ENCODE peak calls at places on chromosomes 1 and 21, in five cellular contexts. V, C, K, R and Y are unnamed samples.

GRCh38 chr1:7409278-7409677 is 361.8 kb upstream of the VAMP3 start:
- DNase-seq in K (no peak), V (no peak), R (no peak), C (peak), Y (no peak)

GRCh38 chr1:198492872-198493271 is 47.6 kb downstream of the ATP6V1G3 start:
- DNase-seq in R (no peak), V (peak), K (peak), C (no peak), Y (peak)

GRCh38 chr1:13699936-13700520 is at the start of gene PRDM2:
- DNase-seq in C (peak), V (no peak), K (no peak), R (peak), Y (no peak)

GRCh38 chr1:7389201-7389785 is 381.8 kb upstream of the VAMP3 start:
- DNase-seq in V (no peak), R (no peak), K (no peak), C (peak), Y (no peak)

GRCh38 chr1:243718022-243718421 is 132.0 kb downstream of the AKT3 start:
- DNase-seq in V (no peak), C (no peak), R (no peak), K (no peak), Y (no peak)

GRCh38 chr1:116119876-116120275 is 8.7 kb downstream of the MAB21L3 start:
- DNase-seq in K (no peak), R (no peak), V (no peak), C (no peak), Y (no peak)

GRCh38 chr1:240099748-240100147 is 8.1 kb downstream of the FMN2 start:
- DNase-seq in V (no peak), K (no peak), C (no peak), R (no peak), Y (no peak)

GRCh38 chr1:197320991-197321531 is 53.0 kb downstream of the CRB1 start:
- DNase-seq in V (no peak), C (no peak), K (peak), R (no peak), Y (peak)

GRCh38 chr1:225460737-225461532 is 33.1 kb upstream of the LBR start:
- DNase-seq in K (no peak), V (no peak), R (no peak), C (no peak), Y (no peak)

GRCh38 chr1:45623972-45624371 is at the start of gene CCDC17:
- DNase-seq in V (no peak), K (no peak), C (no peak), R (no peak), Y (no peak)

GRCh38 chr1:152034324-152034653 is 2.5 kb downstream of the S100A11 start:
- DNase-seq in C (no peak), R (no peak), K (no peak), V (no peak), Y (no peak)

GRCh38 chr1:84101204-84101603 is 42.9 kb upstream of the PRKACB start:
- DNase-seq in K (no peak), C (no peak), R (no peak), V (no peak), Y (no peak)

GRCh38 chr1:205571747-205572146 is 60.1 kb downstream of the ELK4 start:
- DNase-seq in R (no peak), C (no peak), K (no peak), V (no peak), Y (no peak)

GRCh38 chr1:85681087-85681486 is 27.1 kb downstream of the ZNHIT6 start:
- DNase-seq in K (no peak), V (no peak), R (no peak), C (no peak), Y (peak)

DNA sequence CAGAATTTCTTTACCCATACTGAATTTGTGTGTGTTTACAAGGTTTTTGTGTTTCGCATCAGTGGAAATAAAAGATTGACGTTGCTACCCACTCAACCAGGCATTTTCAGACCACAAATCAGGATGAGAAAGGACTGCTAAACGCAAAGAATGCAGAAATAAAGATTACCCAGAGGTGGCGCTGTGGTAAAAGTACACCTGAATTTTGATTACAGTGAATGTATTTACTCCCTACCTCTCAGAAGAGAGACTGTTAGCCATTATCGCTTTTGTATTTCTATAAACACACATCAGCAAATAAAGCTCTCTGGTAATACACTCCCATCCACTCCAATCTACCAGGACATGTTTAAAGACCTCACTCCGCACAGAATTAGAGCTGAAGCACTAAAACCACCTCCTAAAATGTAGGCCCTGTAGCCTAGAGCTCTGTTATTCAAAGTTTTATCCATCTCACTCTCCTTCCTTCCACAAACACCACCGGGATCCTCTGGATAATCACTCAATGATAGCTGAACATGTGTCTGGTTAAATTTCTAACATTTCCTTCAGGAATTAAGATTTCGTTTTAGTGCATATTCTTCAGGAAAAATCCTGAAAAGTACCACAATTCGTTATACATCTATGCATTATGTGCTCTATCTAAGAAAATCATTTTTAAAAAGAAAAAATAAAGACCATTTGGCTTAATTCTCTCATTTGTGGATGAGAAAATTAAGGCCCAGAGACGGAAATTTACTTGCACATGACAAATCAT is 2.5 kb upstream of the LMO4 start:
- DNase-seq in V (no peak), R (peak), K (no peak), C (no peak), Y (peak)
- TF ChIP-seq CTCF in V (peak), R (peak), K (peak), C (peak), Y (peak)

GRCh38 chr21:39061766-39062165 is 121.5 kb downstream of the PSMG1 start:
- DNase-seq in C (no peak), K (no peak), V (no peak), R (no peak), Y (no peak)
- H3K4me3 ChIP-seq in C (no peak), K (no peak), V (no peak), R (no peak), Y (no peak)

GRCh38 chr21:41360072-41360821 is 1.6 kb upstream of the MX2 start:
- DNase-seq in V (peak), C (peak), R (peak), K (peak), Y (no peak)
- TF ChIP-seq CTCF in V (peak), C (no peak), R (peak), K (peak), Y (no peak)

DNA sequence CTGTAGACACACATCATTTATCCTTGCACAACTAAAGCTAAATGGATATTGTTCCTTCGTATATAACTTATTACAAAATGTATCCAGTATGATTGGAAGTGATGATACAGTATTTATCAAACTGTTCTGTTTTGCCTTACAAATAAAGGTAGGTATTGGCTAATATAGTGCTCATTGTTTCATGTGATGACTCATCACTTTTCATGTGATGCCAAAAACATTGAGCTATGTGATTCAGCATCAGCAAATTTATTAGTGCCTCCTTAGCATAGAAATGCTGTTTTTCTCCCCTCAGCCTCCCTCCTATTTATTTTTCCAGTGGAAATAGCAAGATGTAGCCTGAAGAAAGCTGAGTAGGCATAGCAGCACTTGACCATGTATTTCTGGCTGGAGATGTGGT is 228.6 kb upstream of the LYPLAL1 start:
- DNase-seq in C (no peak), K (no peak), V (no peak), R (no peak), Y (no peak)
- H3K4me3 ChIP-seq in C (no peak), K (no peak), V (no peak), R (no peak), Y (no peak)

DNA sequence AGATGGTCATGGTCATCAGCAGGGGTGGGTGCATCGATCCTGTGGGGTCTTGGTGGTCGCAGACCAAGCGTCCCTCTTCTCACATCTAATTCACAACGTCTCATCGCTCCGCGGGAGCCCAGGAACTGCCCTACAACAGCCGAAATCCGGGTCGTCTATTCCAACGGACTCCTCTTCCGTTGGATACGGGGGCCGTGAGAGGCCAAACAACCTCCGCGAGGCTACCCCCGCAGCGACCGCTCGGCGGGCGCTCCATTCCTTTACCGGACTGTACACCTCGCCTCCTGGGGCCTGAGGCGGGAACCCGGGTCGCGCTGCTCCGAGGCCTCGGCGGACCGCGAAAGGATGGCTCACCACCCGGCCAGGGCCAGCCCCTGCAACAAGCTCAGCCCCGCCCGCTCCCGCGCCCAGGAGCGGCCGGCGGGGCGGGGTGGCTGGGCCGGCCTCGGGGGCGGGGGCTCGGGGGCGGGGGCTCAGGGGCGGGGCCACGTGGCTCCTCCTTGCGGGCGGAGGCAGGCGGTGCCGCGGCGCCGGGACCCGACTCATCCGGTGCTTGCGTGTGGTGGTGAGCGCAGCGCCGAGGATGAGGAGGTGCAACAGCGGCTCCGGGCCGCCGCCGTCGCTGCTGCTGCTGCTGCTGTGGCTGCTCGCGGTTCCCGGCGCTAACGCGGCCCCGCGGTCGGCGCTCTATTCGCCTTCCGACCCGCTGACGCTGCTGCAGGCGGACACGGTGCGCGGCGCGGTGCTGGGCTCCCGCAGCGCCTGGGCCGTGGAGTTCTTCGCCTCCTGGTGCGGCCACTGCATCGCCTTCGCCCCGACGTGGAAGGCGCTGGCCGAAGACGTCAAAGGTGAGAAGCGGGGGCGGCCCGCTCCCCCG is at the start of gene QSOX1:
- DNase-seq in C (peak), V (peak), K (no peak), R (peak), Y (peak)
- TF ChIP-seq CTCF in C (peak), V (no peak), K (no peak), R (no peak), Y (no peak)

GRCh38 chr1:235642943-235643371 is 6.6 kb downstream of the GNG4 start:
- DNase-seq in K (no peak), C (no peak), V (no peak), R (peak), Y (no peak)

GRCh38 chr1:235640580-235640979 is 9.0 kb downstream of the GNG4 start:
- DNase-seq in C (no peak), V (no peak), K (no peak), R (no peak), Y (no peak)

GRCh38 chr1:235643837-235644692 is 5.5 kb downstream of the GNG4 start:
- DNase-seq in K (no peak), R (no peak), C (no peak), V (no peak), Y (no peak)

GRCh38 chr1:235644693-235645305 is 4.8 kb downstream of the GNG4 start:
- DNase-seq in V (no peak), C (no peak), R (no peak), K (no peak), Y (no peak)

GRCh38 chr1:235642021-235642942 is 7.3 kb downstream of the GNG4 start:
- DNase-seq in V (no peak), K (no peak), C (no peak), R (peak), Y (no peak)
- H3K4me3 ChIP-seq in V (peak), K (no peak), C (no peak), R (no peak), Y (no peak)

GRCh38 chr21:42782723-42783247 is 96.6 kb downstream of the WDR4 start:
- DNase-seq in K (no peak), R (no peak), C (no peak), V (no peak), Y (no peak)

GRCh38 chr21:42784276-42784675 is 95.1 kb downstream of the WDR4 start:
- DNase-seq in K (no peak), V (no peak), C (no peak), R (no peak), Y (no peak)

GRCh38 chr21:42781981-42782722 is 97.2 kb downstream of the WDR4 start:
- DNase-seq in R (peak), V (no peak), K (no peak), C (no peak), Y (no peak)

GRCh38 chr21:42779431-42779861 is 99.9 kb downstream of the WDR4 start:
- DNase-seq in V (no peak), C (no peak), R (no peak), K (no peak), Y (no peak)

GRCh38 chr21:42781150-42781980 is 98.0 kb downstream of the WDR4 start:
- DNase-seq in C (no peak), K (no peak), R (peak), V (no peak), Y (no peak)
- TF ChIP-seq CTCF in C (no peak), K (no peak), R (peak), V (no peak), Y (no peak)